ENCODE peak calls at places on chromosome 18, in ten cellular contexts. One of them, this sample, is unnamed.

GRCh38 chr18:35756506-35757117 is 175.1 kb downstream of the GALNT1 start:
- DNase-seq in MCF 10A: peak; percentile 68
- DNase-seq in neural crest cell: peak; percentile 63
- DNase-seq in CD4-positive, alpha-beta T cell: peak; percentile 41
- DNase-seq in mesothelial cell of epicardium: no peak
- DNase-seq in GM10248: peak; percentile 69
- DNase-seq in kidney: no peak
- DNase-seq in GM13976: peak; percentile 71
- DNase-seq in fibroblast of lung: peak; percentile 45
- DNase-seq in GM12865: peak; percentile 66
- DNase-seq in this sample: peak; percentile 44

GRCh38 chr18:58545338-58546096 is 83.4 kb downstream of the ALPK2 start:
- DNase-seq in MCF 10A: no peak
- DNase-seq in neural crest cell: no peak
- DNase-seq in CD4-positive, alpha-beta T cell: no peak
- DNase-seq in mesothelial cell of epicardium: no peak
- DNase-seq in GM10248: no peak
- DNase-seq in kidney: no peak
- DNase-seq in GM13976: no peak
- DNase-seq in fibroblast of lung: peak; percentile 32
- DNase-seq in GM12865: no peak
- DNase-seq in this sample: no peak

GRCh38 chr18:46868171-46868921 is 49.0 kb downstream of the PIAS2 start:
- DNase-seq in MCF 10A: peak; percentile 46
- DNase-seq in neural crest cell: no peak
- DNase-seq in CD4-positive, alpha-beta T cell: no peak
- DNase-seq in mesothelial cell of epicardium: no peak
- DNase-seq in GM10248: no peak
- DNase-seq in kidney: no peak
- DNase-seq in GM13976: no peak
- DNase-seq in fibroblast of lung: no peak
- DNase-seq in GM12865: no peak
- DNase-seq in this sample: no peak

GRCh38 chr18:59779979-59780378 is 82.8 kb upstream of the CCBE1 start:
- DNase-seq in MCF 10A: peak; percentile 55
- DNase-seq in neural crest cell: no peak
- DNase-seq in CD4-positive, alpha-beta T cell: no peak
- DNase-seq in mesothelial cell of epicardium: no peak
- DNase-seq in GM10248: no peak
- DNase-seq in kidney: no peak
- DNase-seq in GM13976: no peak
- DNase-seq in fibroblast of lung: peak; percentile 93
- DNase-seq in GM12865: no peak
- DNase-seq in this sample: peak; percentile 5

GRCh38 chr18:58578321-58578720 is 50.6 kb downstream of the ALPK2 start:
- DNase-seq in MCF 10A: no peak
- DNase-seq in neural crest cell: no peak
- DNase-seq in CD4-positive, alpha-beta T cell: no peak
- DNase-seq in mesothelial cell of epicardium: no peak
- DNase-seq in GM10248: no peak
- DNase-seq in kidney: no peak
- DNase-seq in GM13976: no peak
- DNase-seq in fibroblast of lung: peak; percentile 52
- DNase-seq in GM12865: no peak
- DNase-seq in this sample: no peak

GRCh38 chr18:9994701-9995100 is 80.9 kb downstream of the VAPA start:
- DNase-seq in MCF 10A: no peak
- DNase-seq in neural crest cell: no peak
- DNase-seq in CD4-positive, alpha-beta T cell: no peak
- DNase-seq in mesothelial cell of epicardium: no peak
- DNase-seq in GM10248: no peak
- DNase-seq in kidney: no peak
- DNase-seq in GM13976: no peak
- DNase-seq in fibroblast of lung: no peak
- DNase-seq in GM12865: no peak
- DNase-seq in this sample: no peak

GRCh38 chr18:56200381-56200831 is 438.0 kb downstream of the TXNL1 start:
- DNase-seq in MCF 10A: peak; percentile 37
- DNase-seq in neural crest cell: no peak
- DNase-seq in CD4-positive, alpha-beta T cell: no peak
- DNase-seq in mesothelial cell of epicardium: no peak
- DNase-seq in GM10248: no peak
- DNase-seq in kidney: no peak
- DNase-seq in GM13976: no peak
- DNase-seq in fibroblast of lung: peak; percentile 76
- DNase-seq in GM12865: no peak
- DNase-seq in this sample: no peak

GRCh38 chr18:62106271-62106670 is 80.6 kb downstream of the PIGN start:
- DNase-seq in MCF 10A: no peak
- DNase-seq in neural crest cell: no peak
- DNase-seq in CD4-positive, alpha-beta T cell: no peak
- DNase-seq in mesothelial cell of epicardium: no peak
- DNase-seq in GM10248: no peak
- DNase-seq in kidney: no peak
- DNase-seq in GM13976: no peak
- DNase-seq in fibroblast of lung: no peak
- DNase-seq in GM12865: no peak
- DNase-seq in this sample: no peak

GRCh38 chr18:22063077-22063476 is 106.3 kb upstream of the GATA6 start:
- DNase-seq in MCF 10A: no peak
- DNase-seq in neural crest cell: no peak
- DNase-seq in CD4-positive, alpha-beta T cell: no peak
- DNase-seq in mesothelial cell of epicardium: no peak
- DNase-seq in GM10248: no peak
- DNase-seq in kidney: no peak
- DNase-seq in GM13976: no peak
- DNase-seq in fibroblast of lung: no peak
- DNase-seq in GM12865: no peak
- DNase-seq in this sample: no peak

GRCh38 chr18:36101943-36102342 is 27.2 kb downstream of the SLC39A6 start:
- DNase-seq in MCF 10A: no peak
- DNase-seq in neural crest cell: no peak
- DNase-seq in CD4-positive, alpha-beta T cell: no peak
- DNase-seq in mesothelial cell of epicardium: no peak
- DNase-seq in GM10248: no peak
- DNase-seq in kidney: no peak
- DNase-seq in GM13976: no peak
- DNase-seq in fibroblast of lung: no peak
- DNase-seq in GM12865: no peak
- DNase-seq in this sample: no peak

GRCh38 chr18:30376515-30376914 is 666.0 kb downstream of the DSC3 start:
- DNase-seq in MCF 10A: peak; percentile 44
- DNase-seq in neural crest cell: no peak
- DNase-seq in CD4-positive, alpha-beta T cell: no peak
- DNase-seq in mesothelial cell of epicardium: no peak
- DNase-seq in GM10248: no peak
- DNase-seq in kidney: no peak
- DNase-seq in GM13976: no peak
- DNase-seq in fibroblast of lung: no peak
- DNase-seq in GM12865: peak; percentile 2
- DNase-seq in this sample: no peak
- TF ChIP-seq CTCF in MCF 10A: peak; percentile 9
- TF ChIP-seq CTCF in neural crest cell: peak; percentile 27
- TF ChIP-seq CTCF in CD4-positive, alpha-beta T cell: no peak
- TF ChIP-seq CTCF in mesothelial cell of epicardium: no peak
- TF ChIP-seq CTCF in GM10248: peak; percentile 8
- TF ChIP-seq CTCF in kidney: no peak
- TF ChIP-seq CTCF in GM13976: no peak
- TF ChIP-seq CTCF in fibroblast of lung: no peak
- TF ChIP-seq CTCF in GM12865: no peak
- TF ChIP-seq CTCF in this sample: no peak

GRCh38 chr18:1078301-1078700 is 173.6 kb downstream of the ADCYAP1 start:
- DNase-seq in MCF 10A: no peak
- DNase-seq in neural crest cell: no peak
- DNase-seq in CD4-positive, alpha-beta T cell: no peak
- DNase-seq in mesothelial cell of epicardium: no peak
- DNase-seq in GM10248: no peak
- DNase-seq in kidney: no peak
- DNase-seq in GM13976: no peak
- DNase-seq in fibroblast of lung: no peak
- DNase-seq in GM12865: no peak
- DNase-seq in this sample: no peak
- TF ChIP-seq CTCF in MCF 10A: no peak
- TF ChIP-seq CTCF in neural crest cell: no peak
- TF ChIP-seq CTCF in CD4-positive, alpha-beta T cell: no peak
- TF ChIP-seq CTCF in mesothelial cell of epicardium: no peak
- TF ChIP-seq CTCF in GM10248: no peak
- TF ChIP-seq CTCF in kidney: no peak
- TF ChIP-seq CTCF in GM13976: no peak
- TF ChIP-seq CTCF in fibroblast of lung: no peak
- TF ChIP-seq CTCF in GM12865: no peak
- TF ChIP-seq CTCF in this sample: no peak

DNA sequence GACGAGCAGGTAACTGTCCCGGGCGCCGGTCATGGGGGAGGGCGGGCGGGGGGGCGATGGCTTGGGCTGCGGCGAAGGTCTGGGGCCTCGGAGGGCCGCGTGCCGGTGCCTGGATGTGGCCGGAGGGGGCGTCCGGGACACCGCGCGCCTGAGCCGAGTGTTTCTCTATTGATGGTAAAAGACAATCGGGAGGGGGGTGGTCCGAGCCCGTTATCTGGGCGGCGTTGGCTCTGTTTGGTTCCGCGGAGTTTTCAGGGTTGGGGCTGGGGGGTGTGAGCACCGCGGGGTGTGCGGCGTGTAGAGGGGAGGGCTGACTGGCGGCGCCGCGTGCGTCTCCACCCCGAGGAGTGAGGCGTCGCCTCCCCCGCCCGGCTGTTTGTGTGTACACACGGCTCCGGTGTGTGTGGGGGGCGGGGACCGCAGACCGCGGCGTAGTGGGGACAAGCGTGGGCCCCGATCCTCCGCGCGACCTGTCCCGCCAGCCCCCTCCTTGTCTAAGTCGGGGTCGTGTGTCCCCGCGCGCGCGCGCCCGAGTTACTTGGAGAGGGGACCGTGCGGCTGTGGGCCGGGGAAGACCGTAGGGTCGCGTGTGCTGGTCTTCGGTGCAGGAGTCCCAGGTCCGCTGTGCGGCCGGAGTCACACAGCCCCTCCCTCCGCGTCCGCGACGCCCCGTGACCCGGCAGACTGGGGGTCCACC is 1.6 kb downstream of the CTIF start:
- DNase-seq in MCF 10A: peak; percentile 67
- DNase-seq in neural crest cell: peak; percentile 61
- DNase-seq in CD4-positive, alpha-beta T cell: peak; percentile 23
- DNase-seq in mesothelial cell of epicardium: peak; percentile 43
- DNase-seq in GM10248: peak; percentile 71
- DNase-seq in kidney: peak; percentile 85
- DNase-seq in GM13976: peak; percentile 71
- DNase-seq in fibroblast of lung: peak; percentile 63
- DNase-seq in GM12865: peak; percentile 57
- DNase-seq in this sample: peak; percentile 41
- TF ChIP-seq CTCF in MCF 10A: peak; percentile 26
- TF ChIP-seq CTCF in neural crest cell: peak; percentile 35
- TF ChIP-seq CTCF in CD4-positive, alpha-beta T cell: no peak
- TF ChIP-seq CTCF in mesothelial cell of epicardium: no peak
- TF ChIP-seq CTCF in GM10248: peak; percentile 17
- TF ChIP-seq CTCF in kidney: no peak
- TF ChIP-seq CTCF in GM13976: no peak
- TF ChIP-seq CTCF in fibroblast of lung: peak; percentile 23
- TF ChIP-seq CTCF in GM12865: no peak
- TF ChIP-seq CTCF in this sample: no peak

GRCh38 chr18:76396792-76397191 is 98.2 kb downstream of the ZNF516 start:
- DNase-seq in MCF 10A: no peak
- DNase-seq in neural crest cell: no peak
- DNase-seq in CD4-positive, alpha-beta T cell: no peak
- DNase-seq in mesothelial cell of epicardium: no peak
- DNase-seq in GM10248: no peak
- DNase-seq in kidney: no peak
- DNase-seq in GM13976: no peak
- DNase-seq in fibroblast of lung: no peak
- DNase-seq in GM12865: no peak
- DNase-seq in this sample: no peak
- TF ChIP-seq CTCF in MCF 10A: no peak
- TF ChIP-seq CTCF in neural crest cell: no peak
- TF ChIP-seq CTCF in CD4-positive, alpha-beta T cell: no peak
- TF ChIP-seq CTCF in mesothelial cell of epicardium: no peak
- TF ChIP-seq CTCF in GM10248: no peak
- TF ChIP-seq CTCF in kidney: no peak
- TF ChIP-seq CTCF in GM13976: no peak
- TF ChIP-seq CTCF in fibroblast of lung: no peak
- TF ChIP-seq CTCF in GM12865: no peak
- TF ChIP-seq CTCF in this sample: no peak

GRCh38 chr18:50658601-50659000 is 98.7 kb downstream of the MAPK4 start:
- DNase-seq in MCF 10A: no peak
- DNase-seq in neural crest cell: no peak
- DNase-seq in CD4-positive, alpha-beta T cell: no peak
- DNase-seq in mesothelial cell of epicardium: no peak
- DNase-seq in GM10248: no peak
- DNase-seq in kidney: no peak
- DNase-seq in GM13976: no peak
- DNase-seq in fibroblast of lung: no peak
- DNase-seq in GM12865: no peak
- DNase-seq in this sample: no peak

GRCh38 chr18:50662177-50662576 is 102.3 kb downstream of the MAPK4 start:
- DNase-seq in MCF 10A: peak; percentile 53
- DNase-seq in neural crest cell: no peak
- DNase-seq in CD4-positive, alpha-beta T cell: no peak
- DNase-seq in mesothelial cell of epicardium: no peak
- DNase-seq in GM10248: peak; percentile 37
- DNase-seq in kidney: no peak
- DNase-seq in GM13976: peak; percentile 45
- DNase-seq in fibroblast of lung: no peak
- DNase-seq in GM12865: peak; percentile 63
- DNase-seq in this sample: no peak

GRCh38 chr18:50656841-50657470 is 97.1 kb downstream of the MAPK4 start:
- DNase-seq in MCF 10A: no peak
- DNase-seq in neural crest cell: no peak
- DNase-seq in CD4-positive, alpha-beta T cell: no peak
- DNase-seq in mesothelial cell of epicardium: no peak
- DNase-seq in GM10248: no peak
- DNase-seq in kidney: no peak
- DNase-seq in GM13976: no peak
- DNase-seq in fibroblast of lung: no peak
- DNase-seq in GM12865: no peak
- DNase-seq in this sample: no peak

GRCh38 chr18:50661013-50661412 is 101.1 kb downstream of the MAPK4 start:
- DNase-seq in MCF 10A: no peak
- DNase-seq in neural crest cell: no peak
- DNase-seq in CD4-positive, alpha-beta T cell: no peak
- DNase-seq in mesothelial cell of epicardium: no peak
- DNase-seq in GM10248: no peak
- DNase-seq in kidney: no peak
- DNase-seq in GM13976: no peak
- DNase-seq in fibroblast of lung: no peak
- DNase-seq in GM12865: no peak
- DNase-seq in this sample: no peak

GRCh38 chr18:50659091-50660003 is 99.5 kb downstream of the MAPK4 start:
- DNase-seq in MCF 10A: peak; percentile 80
- DNase-seq in neural crest cell: no peak
- DNase-seq in CD4-positive, alpha-beta T cell: no peak
- DNase-seq in mesothelial cell of epicardium: no peak
- DNase-seq in GM10248: no peak
- DNase-seq in kidney: no peak
- DNase-seq in GM13976: no peak
- DNase-seq in fibroblast of lung: peak; percentile 7
- DNase-seq in GM12865: no peak
- DNase-seq in this sample: no peak
- TF ChIP-seq CTCF in MCF 10A: no peak
- TF ChIP-seq CTCF in neural crest cell: no peak
- TF ChIP-seq CTCF in CD4-positive, alpha-beta T cell: no peak
- TF ChIP-seq CTCF in mesothelial cell of epicardium: no peak
- TF ChIP-seq CTCF in GM10248: no peak
- TF ChIP-seq CTCF in kidney: peak; percentile 4
- TF ChIP-seq CTCF in GM13976: no peak
- TF ChIP-seq CTCF in fibroblast of lung: no peak
- TF ChIP-seq CTCF in GM12865: no peak
- TF ChIP-seq CTCF in this sample: no peak

GRCh38 chr18:12038661-12039417 is 54.8 kb upstream of the ANKRD62 start:
- DNase-seq in MCF 10A: peak; percentile 70
- DNase-seq in neural crest cell: peak; percentile 87
- DNase-seq in CD4-positive, alpha-beta T cell: peak; percentile 66
- DNase-seq in mesothelial cell of epicardium: peak; percentile 68
- DNase-seq in GM10248: peak; percentile 86
- DNase-seq in kidney: peak; percentile 92
- DNase-seq in GM13976: peak; percentile 89
- DNase-seq in fibroblast of lung: peak; percentile 68
- DNase-seq in GM12865: peak; percentile 79
- DNase-seq in this sample: peak; percentile 84
- TF ChIP-seq CTCF in MCF 10A: peak; percentile 98
- TF ChIP-seq CTCF in neural crest cell: peak; percentile 100
- TF ChIP-seq CTCF in CD4-positive, alpha-beta T cell: peak; percentile 98
- TF ChIP-seq CTCF in mesothelial cell of epicardium: peak; percentile 100
- TF ChIP-seq CTCF in GM10248: peak; percentile 99
- TF ChIP-seq CTCF in kidney: peak; percentile 99
- TF ChIP-seq CTCF in GM13976: peak; percentile 100
- TF ChIP-seq CTCF in fibroblast of lung: peak; percentile 77
- TF ChIP-seq CTCF in GM12865: peak; percentile 96
- TF ChIP-seq CTCF in this sample: peak; percentile 97

This sample was measured in PC-9.